ENCODE peak calls at places on chromosomes 4 and X, in nine cellular contexts. One of them, this sample, is unnamed.

GRCh38 chrX:2500091-2500680 is 590 bp downstream of the DHRSX start:
- DNase-seq in SK-N-SH: peak; percentile 84
- DNase-seq in mucosa of descending colon: peak; percentile 73
- DNase-seq in fibroblast of mammary gland: peak; percentile 77
- DNase-seq in HepG2: peak; percentile 18
- DNase-seq in RWPE1: peak; percentile 33
- DNase-seq in heart right ventricle: peak; percentile 43
- DNase-seq in fibroblast of the aortic adventitia: peak; percentile 48
- DNase-seq in AG09309: no peak
- DNase-seq in this sample: no peak

GRCh38 chr4:20735931-20736330 is 35.7 kb downstream of the PACRGL start:
- DNase-seq in SK-N-SH: no peak
- DNase-seq in mucosa of descending colon: no peak
- DNase-seq in fibroblast of mammary gland: no peak
- DNase-seq in HepG2: no peak
- DNase-seq in RWPE1: no peak
- DNase-seq in heart right ventricle: no peak
- DNase-seq in fibroblast of the aortic adventitia: no peak
- DNase-seq in AG09309: no peak
- DNase-seq in this sample: no peak

GRCh38 chrX:119880552-119881437 is 9.2 kb downstream of the NDUFA1 start:
- DNase-seq in SK-N-SH: peak; percentile 71
- DNase-seq in mucosa of descending colon: no peak
- DNase-seq in fibroblast of mammary gland: peak; percentile 67
- DNase-seq in HepG2: peak; percentile 45
- DNase-seq in RWPE1: peak; percentile 50
- DNase-seq in heart right ventricle: peak; percentile 3
- DNase-seq in fibroblast of the aortic adventitia: peak; percentile 62
- DNase-seq in AG09309: peak; percentile 14
- DNase-seq in this sample: no peak

GRCh38 chrX:121733514-121733913 is 686.1 kb downstream of the GLUD2 start:
- DNase-seq in SK-N-SH: no peak
- DNase-seq in mucosa of descending colon: no peak
- DNase-seq in fibroblast of mammary gland: peak; percentile 25
- DNase-seq in HepG2: no peak
- DNase-seq in RWPE1: peak; percentile 1
- DNase-seq in heart right ventricle: no peak
- DNase-seq in fibroblast of the aortic adventitia: no peak
- DNase-seq in AG09309: peak; percentile 14
- DNase-seq in this sample: no peak

GRCh38 chr4:183984561-183984960 is 79.5 kb downstream of the STOX2 start:
- DNase-seq in SK-N-SH: no peak
- DNase-seq in mucosa of descending colon: no peak
- DNase-seq in fibroblast of mammary gland: no peak
- DNase-seq in HepG2: no peak
- DNase-seq in RWPE1: no peak
- DNase-seq in heart right ventricle: peak; percentile 52
- DNase-seq in fibroblast of the aortic adventitia: no peak
- DNase-seq in AG09309: no peak
- DNase-seq in this sample: no peak

GRCh38 chr4:153655928-153656327 is 28.2 kb upstream of the TLR2 start:
- DNase-seq in SK-N-SH: no peak
- DNase-seq in mucosa of descending colon: no peak
- DNase-seq in fibroblast of mammary gland: peak; percentile 38
- DNase-seq in HepG2: no peak
- DNase-seq in RWPE1: no peak
- DNase-seq in heart right ventricle: no peak
- DNase-seq in fibroblast of the aortic adventitia: peak; percentile 48
- DNase-seq in AG09309: no peak
- DNase-seq in this sample: no peak

GRCh38 chr4:7638463-7638862 is 203.7 kb upstream of the PSAPL1 start:
- DNase-seq in SK-N-SH: no peak
- DNase-seq in mucosa of descending colon: no peak
- DNase-seq in fibroblast of mammary gland: no peak
- DNase-seq in HepG2: no peak
- DNase-seq in RWPE1: no peak
- DNase-seq in heart right ventricle: no peak
- DNase-seq in fibroblast of the aortic adventitia: no peak
- DNase-seq in AG09309: no peak
- DNase-seq in this sample: no peak

GRCh38 chr4:17323619-17324400 is 188.1 kb downstream of the QDPR start:
- DNase-seq in SK-N-SH: no peak
- DNase-seq in mucosa of descending colon: no peak
- DNase-seq in fibroblast of mammary gland: no peak
- DNase-seq in HepG2: no peak
- DNase-seq in RWPE1: no peak
- DNase-seq in heart right ventricle: no peak
- DNase-seq in fibroblast of the aortic adventitia: peak; percentile 59
- DNase-seq in AG09309: no peak
- DNase-seq in this sample: no peak

GRCh38 chr4:99887837-99888236 is 6.4 kb downstream of the LAMTOR3 start:
- DNase-seq in SK-N-SH: no peak
- DNase-seq in mucosa of descending colon: no peak
- DNase-seq in fibroblast of mammary gland: peak; percentile 42
- DNase-seq in HepG2: no peak
- DNase-seq in RWPE1: no peak
- DNase-seq in heart right ventricle: no peak
- DNase-seq in fibroblast of the aortic adventitia: peak; percentile 63
- DNase-seq in AG09309: no peak
- DNase-seq in this sample: no peak

GRCh38 chrX:140548985-140549384 is 44.1 kb upstream of the SOX3 start:
- DNase-seq in SK-N-SH: no peak
- DNase-seq in mucosa of descending colon: no peak
- DNase-seq in fibroblast of mammary gland: no peak
- DNase-seq in HepG2: no peak
- DNase-seq in RWPE1: no peak
- DNase-seq in heart right ventricle: no peak
- DNase-seq in fibroblast of the aortic adventitia: no peak
- DNase-seq in AG09309: no peak
- DNase-seq in this sample: no peak

GRCh38 chrX:136588060-136588459 is 56.0 kb downstream of the VGLL1 start:
- DNase-seq in SK-N-SH: no peak
- DNase-seq in mucosa of descending colon: no peak
- DNase-seq in fibroblast of mammary gland: no peak
- DNase-seq in HepG2: no peak
- DNase-seq in RWPE1: no peak
- DNase-seq in heart right ventricle: no peak
- DNase-seq in fibroblast of the aortic adventitia: no peak
- DNase-seq in AG09309: no peak
- DNase-seq in this sample: no peak

GRCh38 chrX:22095306-22095705 is 63.2 kb downstream of the PHEX start:
- DNase-seq in SK-N-SH: no peak
- DNase-seq in mucosa of descending colon: no peak
- DNase-seq in fibroblast of mammary gland: peak; percentile 95
- DNase-seq in HepG2: no peak
- DNase-seq in RWPE1: no peak
- DNase-seq in heart right ventricle: peak; percentile 6
- DNase-seq in fibroblast of the aortic adventitia: peak; percentile 92
- DNase-seq in AG09309: no peak
- DNase-seq in this sample: no peak

GRCh38 chrX:116409224-116409623 is 27.2 kb upstream of the SLC6A14 start:
- DNase-seq in SK-N-SH: no peak
- DNase-seq in mucosa of descending colon: no peak
- DNase-seq in fibroblast of mammary gland: no peak
- DNase-seq in HepG2: no peak
- DNase-seq in RWPE1: no peak
- DNase-seq in heart right ventricle: no peak
- DNase-seq in fibroblast of the aortic adventitia: no peak
- DNase-seq in AG09309: no peak
- DNase-seq in this sample: no peak

GRCh38 chr4:148076964-148077363 is 345.1 kb downstream of the ARHGAP10 start:
- DNase-seq in SK-N-SH: no peak
- DNase-seq in mucosa of descending colon: no peak
- DNase-seq in fibroblast of mammary gland: peak; percentile 44
- DNase-seq in HepG2: no peak
- DNase-seq in RWPE1: no peak
- DNase-seq in heart right ventricle: no peak
- DNase-seq in fibroblast of the aortic adventitia: no peak
- DNase-seq in AG09309: no peak
- DNase-seq in this sample: no peak

GRCh38 chr4:139177049-139177887 is at the start of gene ELF2:
- DNase-seq in SK-N-SH: peak; percentile 96
- DNase-seq in mucosa of descending colon: peak; percentile 94
- DNase-seq in fibroblast of mammary gland: peak; percentile 81
- DNase-seq in HepG2: peak; percentile 68
- DNase-seq in RWPE1: peak; percentile 92
- DNase-seq in heart right ventricle: peak; percentile 95
- DNase-seq in fibroblast of the aortic adventitia: peak; percentile 79
- DNase-seq in AG09309: peak; percentile 44
- DNase-seq in this sample: peak; percentile 57
- TF ChIP-seq CTCF in SK-N-SH: no peak
- TF ChIP-seq CTCF in mucosa of descending colon: no peak
- TF ChIP-seq CTCF in fibroblast of mammary gland: no peak
- TF ChIP-seq CTCF in HepG2: no peak
- TF ChIP-seq CTCF in RWPE1: no peak
- TF ChIP-seq CTCF in heart right ventricle: no peak
- TF ChIP-seq CTCF in fibroblast of the aortic adventitia: no peak
- TF ChIP-seq CTCF in AG09309: no peak
- TF ChIP-seq CTCF in this sample: no peak

GRCh38 chrX:31170792-31171191 is 99.0 kb upstream of the FTHL17 start:
- DNase-seq in SK-N-SH: no peak
- DNase-seq in mucosa of descending colon: no peak
- DNase-seq in fibroblast of mammary gland: no peak
- DNase-seq in HepG2: no peak
- DNase-seq in RWPE1: no peak
- DNase-seq in heart right ventricle: no peak
- DNase-seq in fibroblast of the aortic adventitia: no peak
- DNase-seq in AG09309: no peak
- DNase-seq in this sample: no peak

GRCh38 chrX:31165241-31166035 is 93.6 kb upstream of the FTHL17 start:
- DNase-seq in SK-N-SH: no peak
- DNase-seq in mucosa of descending colon: no peak
- DNase-seq in fibroblast of mammary gland: no peak
- DNase-seq in HepG2: peak; percentile 0
- DNase-seq in RWPE1: no peak
- DNase-seq in heart right ventricle: no peak
- DNase-seq in fibroblast of the aortic adventitia: peak; percentile 16
- DNase-seq in AG09309: no peak
- DNase-seq in this sample: no peak

GRCh38 chrX:31166832-31167231 is 95.0 kb upstream of the FTHL17 start:
- DNase-seq in SK-N-SH: no peak
- DNase-seq in mucosa of descending colon: no peak
- DNase-seq in fibroblast of mammary gland: no peak
- DNase-seq in HepG2: no peak
- DNase-seq in RWPE1: no peak
- DNase-seq in heart right ventricle: no peak
- DNase-seq in fibroblast of the aortic adventitia: no peak
- DNase-seq in AG09309: no peak
- DNase-seq in this sample: no peak

GRCh38 chrX:31166416-31166815 is 94.6 kb upstream of the FTHL17 start:
- DNase-seq in SK-N-SH: no peak
- DNase-seq in mucosa of descending colon: no peak
- DNase-seq in fibroblast of mammary gland: no peak
- DNase-seq in HepG2: no peak
- DNase-seq in RWPE1: no peak
- DNase-seq in heart right ventricle: no peak
- DNase-seq in fibroblast of the aortic adventitia: no peak
- DNase-seq in AG09309: no peak
- DNase-seq in this sample: no peak

DNA sequence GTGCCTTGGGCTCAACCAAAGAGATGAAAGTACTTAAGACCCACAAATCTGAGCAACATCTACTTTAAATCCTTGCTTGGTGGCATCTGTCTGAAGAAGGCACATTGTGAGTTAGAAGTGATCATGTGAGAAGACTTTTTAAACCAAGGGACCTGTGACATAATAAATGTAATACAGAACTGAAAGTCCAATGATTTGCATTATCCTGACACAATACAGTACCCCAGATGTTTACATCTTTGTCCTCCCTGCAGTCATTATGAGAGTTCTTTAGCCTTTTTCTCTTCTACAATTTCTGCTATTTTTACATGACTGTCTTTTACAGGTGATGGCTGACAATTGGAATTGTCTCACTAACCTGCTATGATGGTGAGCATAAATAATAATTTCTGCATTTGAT is 96.8 kb upstream of the FTHL17 start:
- DNase-seq in SK-N-SH: no peak
- DNase-seq in mucosa of descending colon: no peak
- DNase-seq in fibroblast of mammary gland: no peak
- DNase-seq in HepG2: no peak
- DNase-seq in RWPE1: no peak
- DNase-seq in heart right ventricle: no peak
- DNase-seq in fibroblast of the aortic adventitia: no peak
- DNase-seq in AG09309: no peak
- DNase-seq in this sample: no peak
- TF ChIP-seq CTCF in SK-N-SH: no peak
- TF ChIP-seq CTCF in mucosa of descending colon: no peak
- TF ChIP-seq CTCF in fibroblast of mammary gland: no peak
- TF ChIP-seq CTCF in HepG2: no peak
- TF ChIP-seq CTCF in RWPE1: no peak
- TF ChIP-seq CTCF in heart right ventricle: no peak
- TF ChIP-seq CTCF in fibroblast of the aortic adventitia: no peak
- TF ChIP-seq CTCF in AG09309: no peak
- TF ChIP-seq CTCF in this sample: no peak

GRCh38 chr4:40055873-40056721 is 553 bp upstream of the N4BP2 start:
- DNase-seq in SK-N-SH: peak; percentile 86
- DNase-seq in mucosa of descending colon: peak; percentile 82
- DNase-seq in fibroblast of mammary gland: peak; percentile 90
- DNase-seq in HepG2: peak; percentile 30
- DNase-seq in RWPE1: peak; percentile 50
- DNase-seq in heart right ventricle: peak; percentile 66
- DNase-seq in fibroblast of the aortic adventitia: peak; percentile 84
- DNase-seq in AG09309: peak; percentile 64
- DNase-seq in this sample: no peak
- TF ChIP-seq CTCF in SK-N-SH: no peak
- TF ChIP-seq CTCF in mucosa of descending colon: no peak
- TF ChIP-seq CTCF in fibroblast of mammary gland: no peak
- TF ChIP-seq CTCF in HepG2: no peak
- TF ChIP-seq CTCF in RWPE1: no peak
- TF ChIP-seq CTCF in heart right ventricle: no peak
- TF ChIP-seq CTCF in fibroblast of the aortic adventitia: peak; percentile 5
- TF ChIP-seq CTCF in AG09309: no peak
- TF ChIP-seq CTCF in this sample: no peak

GRCh38 chr4:168162604-168163003 is 70.3 kb downstream of the ANXA10 start:
- DNase-seq in SK-N-SH: no peak
- DNase-seq in mucosa of descending colon: no peak
- DNase-seq in fibroblast of mammary gland: peak; percentile 35
- DNase-seq in HepG2: no peak
- DNase-seq in RWPE1: peak; percentile 8
- DNase-seq in heart right ventricle: no peak
- DNase-seq in fibroblast of the aortic adventitia: peak; percentile 51
- DNase-seq in AG09309: no peak
- DNase-seq in this sample: no peak

GRCh38 chr4:168163106-168163505 is 70.8 kb downstream of the ANXA10 start:
- DNase-seq in SK-N-SH: no peak
- DNase-seq in mucosa of descending colon: no peak
- DNase-seq in fibroblast of mammary gland: no peak
- DNase-seq in HepG2: no peak
- DNase-seq in RWPE1: no peak
- DNase-seq in heart right ventricle: no peak
- DNase-seq in fibroblast of the aortic adventitia: no peak
- DNase-seq in AG09309: no peak
- DNase-seq in this sample: no peak

GRCh38 chr4:168167714-168168284 is 75.5 kb downstream of the ANXA10 start:
- DNase-seq in SK-N-SH: no peak
- DNase-seq in mucosa of descending colon: no peak
- DNase-seq in fibroblast of mammary gland: peak; percentile 10
- DNase-seq in HepG2: no peak
- DNase-seq in RWPE1: no peak
- DNase-seq in heart right ventricle: no peak
- DNase-seq in fibroblast of the aortic adventitia: peak; percentile 42
- DNase-seq in AG09309: no peak
- DNase-seq in this sample: no peak

GRCh38 chr4:168164915-168165548 is 72.7 kb downstream of the ANXA10 start:
- DNase-seq in SK-N-SH: no peak
- DNase-seq in mucosa of descending colon: no peak
- DNase-seq in fibroblast of mammary gland: no peak
- DNase-seq in HepG2: peak; percentile 20
- DNase-seq in RWPE1: no peak
- DNase-seq in heart right ventricle: no peak
- DNase-seq in fibroblast of the aortic adventitia: no peak
- DNase-seq in AG09309: no peak
- DNase-seq in this sample: peak; percentile 75
- TF ChIP-seq CTCF in SK-N-SH: no peak
- TF ChIP-seq CTCF in mucosa of descending colon: no peak
- TF ChIP-seq CTCF in fibroblast of mammary gland: no peak
- TF ChIP-seq CTCF in HepG2: no peak
- TF ChIP-seq CTCF in RWPE1: no peak
- TF ChIP-seq CTCF in heart right ventricle: no peak
- TF ChIP-seq CTCF in fibroblast of the aortic adventitia: no peak
- TF ChIP-seq CTCF in AG09309: no peak
- TF ChIP-seq CTCF in this sample: no peak

This sample was measured in LNCaP clone FGC.